ENCODE peak calls at places on chromosome 4, in seven cellular contexts. E is frontal cortex; B is DMS 273 treated with DMSO at 0.1 percent for 48 hours; X is right lobe of liver; S is astrocyte of the hippocampus; G is effector CD4-positive, alpha-beta T cell; V is NCI-H1105. O is an unnamed sample.

GRCh38 chr4:80587861-80588385 is 252.4 kb downstream of the CFAP299 start:
- DNase-seq in G (no peak), X (no peak), B (no peak), S (no peak), E (no peak), V (peak), O (no peak)

GRCh38 chr4:81421346-81422218 is 50.1 kb downstream of the RASGEF1B start:
- DNase-seq in B (no peak), V (peak), X (no peak), G (no peak), S (peak), E (peak), O (no peak)

GRCh38 chr4:80913381-80913780 is 117.1 kb upstream of the BMP3 start:
- DNase-seq in X (peak), B (no peak), G (no peak), V (no peak), E (no peak), S (no peak), O (no peak)

GRCh38 chr4:94390804-94391410 is 48.3 kb upstream of the HPGDS start:
- DNase-seq in E (peak), S (peak), V (no peak), G (no peak), B (no peak), X (no peak), O (peak)

GRCh38 chr4:105784761-105785160 is 76.2 kb downstream of the GSTCD start:
- DNase-seq in G (no peak), B (no peak), X (no peak), E (no peak), V (no peak), S (no peak), O (no peak)

GRCh38 chr4:1195109-1195671 is 22.8 kb upstream of the SPON2 start:
- DNase-seq in G (no peak), V (no peak), E (no peak), X (no peak), B (no peak), S (no peak), O (no peak)

GRCh38 chr4:120018786-120019185 is 47.9 kb downstream of the MAD2L1 start:
- DNase-seq in E (no peak), G (no peak), B (no peak), S (no peak), X (no peak), V (no peak), O (no peak)

GRCh38 chr4:74098628-74098995 is 383 bp downstream of the CXCL2 start:
- DNase-seq in B (no peak), X (peak), S (peak), E (no peak), G (no peak), V (no peak), O (no peak)

GRCh38 chr4:89247951-89248350 is 59.6 kb downstream of the GPRIN3 start:
- DNase-seq in X (no peak), G (no peak), E (no peak), B (no peak), V (no peak), S (no peak), O (no peak)

GRCh38 chr4:158444621-158445020 is 77.1 kb upstream of the RXFP1 start:
- DNase-seq in E (no peak), X (no peak), B (no peak), S (peak), G (no peak), V (no peak), O (no peak)

GRCh38 chr4:7769936-7770674 is 169.6 kb downstream of the AFAP1 start:
- DNase-seq in G (no peak), E (no peak), V (no peak), B (no peak), S (peak), X (no peak), O (peak)

GRCh38 chr4:107654694-107655093 is 65.3 kb downstream of the PAPSS1 start:
- DNase-seq in X (no peak), G (no peak), E (no peak), B (no peak), S (peak), V (no peak), O (no peak)

O was measured in T47D.